ENCODE peak calls at places on chromosomes 6 and 20, in seven cellular contexts. Y is neuronal stem cell, E is brain microvascular endothelial cell, L is prostate gland, T is left lung, V is heart right ventricle, G is Panc1. O is an unnamed sample.

GRCh38 chr20:46709459-46710148 is at the start of gene SLC2A10:
- DNase-seq in Y (peak; percentile 40), E (peak; percentile 41), L (peak; percentile 55), T (peak; percentile 87), V (peak; percentile 64), G (no peak), O (peak; percentile 58)

GRCh38 chr6:21537660-21538059 is 55.9 kb upstream of the SOX4 start:
- DNase-seq in Y (no peak), E (no peak), L (no peak), T (no peak), V (no peak), G (no peak), O (no peak)

GRCh38 chr20:9460518-9460917 is 53.9 kb upstream of the LAMP5 start:
- DNase-seq in Y (no peak), E (peak; percentile 40), L (no peak), T (no peak), V (no peak), G (no peak), O (peak; percentile 59)

GRCh38 chr6:148509152-148509571 is 166.5 kb downstream of the SASH1 start:
- DNase-seq in Y (no peak), E (no peak), L (no peak), T (no peak), V (no peak), G (no peak), O (peak; percentile 74)

GRCh38 chr20:43477193-43477592 is 19.5 kb downstream of the SRSF6 start:
- DNase-seq in Y (no peak), E (no peak), L (no peak), T (no peak), V (no peak), G (no peak), O (no peak)

GRCh38 chr6:147438758-147439528 is 69.5 kb upstream of the SAMD5 start:
- DNase-seq in Y (peak; percentile 24), E (no peak), L (no peak), T (no peak), V (no peak), G (no peak), O (no peak)

GRCh38 chr6:127192911-127193503 is 73.7 kb upstream of the RNF146 start:
- DNase-seq in Y (no peak), E (no peak), L (no peak), T (no peak), V (no peak), G (no peak), O (peak; percentile 30)

GRCh38 chr20:46487628-46488027 is 25.7 kb downstream of the ZNF334 start:
- DNase-seq in Y (no peak), E (no peak), L (no peak), T (no peak), V (no peak), G (no peak), O (no peak)

GRCh38 chr6:159267165-159267564 is 98.0 kb downstream of the FNDC1 start:
- DNase-seq in Y (peak; percentile 54), E (peak; percentile 19), L (no peak), T (no peak), V (no peak), G (no peak), O (no peak)

GRCh38 chr20:49567421-49568256 is at the start of gene PTGIS:
- DNase-seq in Y (peak; percentile 65), E (no peak), L (no peak), T (peak; percentile 72), V (no peak), G (no peak), O (no peak)

GRCh38 chr6:4322846-4323309 is 187.5 kb upstream of the ECI2 start:
- DNase-seq in Y (no peak), E (peak; percentile 50), L (no peak), T (no peak), V (no peak), G (no peak), O (no peak)

GRCh38 chr6:126077810-126078791 is 91.8 kb downstream of the TRMT11 start:
- DNase-seq in Y (no peak), E (no peak), L (no peak), T (no peak), V (no peak), G (no peak), O (no peak)

GRCh38 chr6:52187098-52187497 is 923 bp downstream of the IL17A start:
- DNase-seq in Y (no peak), E (no peak), L (no peak), T (no peak), V (no peak), G (no peak), O (no peak)

GRCh38 chr6:108771421-108771820 is 76.8 kb upstream of the ARMC2 start:
- DNase-seq in Y (no peak), E (no peak), L (no peak), T (no peak), V (no peak), G (no peak), O (peak; percentile 8)

GRCh38 chr20:7650481-7650880 is 289.8 kb downstream of the HAO1 start:
- DNase-seq in Y (no peak), E (peak; percentile 29), L (no peak), T (no peak), V (peak; percentile 41), G (no peak), O (peak; percentile 95)

GRCh38 chr6:7414811-7415210 is 25.2 kb downstream of the RIOK1 start:
- DNase-seq in Y (no peak), E (peak; percentile 61), L (no peak), T (no peak), V (no peak), G (no peak), O (peak; percentile 54)

GRCh38 chr6:156963712-156964700 is 186.8 kb downstream of the ARID1B start:
- DNase-seq in Y (no peak), E (peak; percentile 74), L (no peak), T (no peak), V (no peak), G (no peak), O (peak; percentile 57)

GRCh38 chr6:16206595-16207037 is 31.8 kb upstream of the GMPR start:
- DNase-seq in Y (peak; percentile 58), E (peak; percentile 90), L (peak; percentile 64), T (no peak), V (peak; percentile 75), G (peak; percentile 75), O (peak; percentile 81)

GRCh38 chr6:4853782-4854511 is 77.7 kb downstream of the CDYL start:
- DNase-seq in Y (no peak), E (peak; percentile 14), L (no peak), T (no peak), V (no peak), G (no peak), O (peak; percentile 46)

GRCh38 chr6:166796610-166797009 is 159.7 kb downstream of the RNASET2 start:
- DNase-seq in Y (no peak), E (no peak), L (no peak), T (no peak), V (no peak), G (no peak), O (no peak)

GRCh38 chr6:1043458-1043836 is 268.5 kb upstream of the FOXQ1 start:
- DNase-seq in Y (no peak), E (no peak), L (no peak), T (no peak), V (no peak), G (no peak), O (no peak)

GRCh38 chr6:1044040-1044836 is 267.7 kb upstream of the FOXQ1 start:
- DNase-seq in Y (no peak), E (no peak), L (peak; percentile 69), T (no peak), V (no peak), G (no peak), O (no peak)

GRCh38 chr6:1042583-1043457 is 269.1 kb upstream of the FOXQ1 start:
- DNase-seq in Y (no peak), E (no peak), L (no peak), T (no peak), V (no peak), G (no peak), O (no peak)

GRCh38 chr6:1047926-1048595 is 263.8 kb upstream of the FOXQ1 start:
- DNase-seq in Y (no peak), E (no peak), L (no peak), T (no peak), V (no peak), G (no peak), O (no peak)

DNA sequence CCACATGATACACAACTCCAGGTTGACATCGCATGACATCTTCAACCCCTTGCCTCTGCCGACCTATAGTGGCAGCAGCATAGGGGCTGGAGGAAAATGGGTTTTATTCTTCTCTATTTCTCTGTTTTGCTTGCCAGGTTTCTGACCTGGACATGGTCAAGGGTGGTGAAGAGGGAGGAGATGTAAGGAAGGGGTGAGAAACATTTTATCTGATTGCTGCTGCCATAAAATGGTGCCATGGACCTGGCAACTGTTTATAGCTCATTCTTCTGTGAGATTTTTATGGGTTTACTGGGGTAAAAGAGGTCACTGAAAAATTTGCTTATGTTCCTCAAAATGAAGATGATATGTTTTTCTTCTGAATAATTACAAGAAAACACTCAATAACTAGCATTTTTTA is 266.7 kb upstream of the FOXQ1 start:
- DNase-seq in Y (no peak), E (no peak), L (no peak), T (no peak), V (no peak), G (no peak), O (no peak)
- H3K27ac ChIP-seq in Y (no peak overlapping the region), E (no peak overlapping the region), L (no peak overlapping the region), T (no peak overlapping the region), V (no peak overlapping the region), G (no peak overlapping the region), O (no peak overlapping the region)

GRCh38 chr6:137002505-137002904 is 42.3 kb downstream of the IL20RA start:
- DNase-seq in Y (no peak), E (no peak), L (no peak), T (no peak), V (no peak), G (no peak), O (no peak)
- H3K27me3 ChIP-seq in Y (peaks cover 12% of the 10 kb centered on the region), E (no peaks in the 10 kb centered on the region), L (no peaks in the 10 kb centered on the region), T (no peaks in the 10 kb centered on the region), V (peaks cover 3% of the 10 kb centered on the region), G (no peaks in the 10 kb centered on the region), O (no peaks in the 10 kb centered on the region)

DNA sequence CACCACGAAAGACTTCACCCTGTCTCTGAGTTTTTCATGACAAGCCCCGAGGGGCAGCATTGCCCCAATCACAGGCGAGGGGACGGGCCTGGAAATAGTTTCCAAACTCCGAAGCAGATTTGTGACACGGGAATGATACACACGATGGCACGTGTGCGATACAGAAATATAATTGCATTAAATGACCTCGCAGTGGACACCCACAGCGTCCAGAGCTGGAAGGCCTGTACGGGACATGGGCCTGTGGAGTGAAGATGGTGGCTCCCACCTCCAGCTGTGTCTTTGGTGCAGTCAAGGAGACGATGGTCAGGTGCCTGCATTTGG is 43.0 kb downstream of the PMEPA1 start:
- DNase-seq in Y (no peak), E (no peak), L (no peak), T (peak; percentile 41), V (no peak), G (no peak), O (no peak)
- H3K27ac ChIP-seq in Y (no peak overlapping the region), E (no peak overlapping the region), L (peak overlapping the region; percentile 60), T (no peak overlapping the region), V (no peak overlapping the region), G (no peak overlapping the region), O (no peak overlapping the region)

DNA sequence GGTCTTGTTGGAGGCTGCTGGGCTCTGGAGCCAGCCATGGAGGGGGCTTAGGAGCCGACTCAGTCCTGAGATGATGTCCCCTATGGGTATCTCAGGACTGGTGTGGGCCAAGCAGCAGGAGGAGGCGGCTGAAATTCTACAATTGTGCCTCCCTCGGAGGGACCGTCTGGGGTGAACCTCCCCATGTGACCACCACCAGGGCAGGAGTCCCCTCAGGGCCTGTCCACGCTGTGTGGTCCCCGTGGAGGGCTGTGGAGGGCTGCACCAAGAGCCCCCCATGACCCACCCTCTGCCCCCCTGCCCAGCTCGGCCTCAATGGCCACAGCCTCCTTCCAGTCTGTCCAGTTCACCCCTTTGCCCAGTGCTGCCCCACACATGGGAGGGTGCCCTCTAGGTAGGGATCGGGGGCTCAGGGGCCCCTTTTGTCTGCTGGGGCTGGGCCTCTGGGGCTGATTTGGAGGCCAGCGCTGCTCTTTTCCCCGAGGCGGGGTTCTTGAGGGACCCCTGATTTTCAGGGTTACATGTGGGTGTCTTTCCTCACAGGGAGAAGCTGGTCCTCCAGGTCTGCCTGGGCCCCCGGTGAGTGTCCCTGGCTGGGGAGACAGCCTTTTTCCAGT is 1.2 kb downstream of the COL9A3 start:
- DNase-seq in Y (no peak), E (no peak), L (no peak), T (no peak), V (no peak), G (no peak), O (no peak)
- H3K27me3 ChIP-seq in Y (peaks cover 52% of the 10 kb centered on the region), E (peaks cover 20% of the 10 kb centered on the region), L (peaks cover 12% of the 10 kb centered on the region), T (peaks cover 39% of the 10 kb centered on the region), V (peaks cover 55% of the 10 kb centered on the region), G (no peaks in the 10 kb centered on the region), O (peaks cover 9% of the 10 kb centered on the region)